ENCODE peak calls at places on chromosome 11, in nine cellular contexts. One of them, this sample, is unnamed.
A peak's percentile ranks its signal among the peaks of the same experiment; 100 is the strongest.

GRCh38 chr11:40129276-40129675 is 1330.2 kb downstream of the LRRC4C start:
- DNase-seq in NCI-H524 treated with DMSO at 0.1 percent for 48 hours: no peak
- DNase-seq in HS-5: no peak
- DNase-seq in stimulated activated CD4-positive, alpha-beta T cell treated with anti-CD3 and anti-CD28 coated beads, Interleukin-12 subunit alpha, Interleukin-12 subunit beta, amount 100 ng/mL, for 4 hours: no peak
- DNase-seq in AG04450: no peak
- DNase-seq in amygdala: no peak
- DNase-seq in AG10803: no peak
- DNase-seq in CD4-positive, alpha-beta memory T cell: no peak
- DNase-seq in pulmonary artery endothelial cell: no peak
- DNase-seq in this sample: no peak

GRCh38 chr11:57779275-57779674 is 17.7 kb downstream of the CTNND1 start:
- DNase-seq in AG04450: no peak
- DNase-seq in pulmonary artery endothelial cell: no peak
- DNase-seq in AG10803: peak; percentile 88
- DNase-seq in CD4-positive, alpha-beta memory T cell: no peak
- DNase-seq in HS-5: no peak
- DNase-seq in NCI-H524 treated with DMSO at 0.1 percent for 48 hours: no peak
- DNase-seq in amygdala: peak; percentile 16
- DNase-seq in stimulated activated CD4-positive, alpha-beta T cell treated with anti-CD3 and anti-CD28 coated beads, Interleukin-12 subunit alpha, Interleukin-12 subunit beta, amount 100 ng/mL, for 4 hours: no peak
- DNase-seq in this sample: no peak

GRCh38 chr11:102722804-102723203 is 1.9 kb downstream of the MMP8 start:
- DNase-seq in NCI-H524 treated with DMSO at 0.1 percent for 48 hours: no peak
- DNase-seq in pulmonary artery endothelial cell: no peak
- DNase-seq in AG04450: no peak
- DNase-seq in AG10803: no peak
- DNase-seq in CD4-positive, alpha-beta memory T cell: no peak
- DNase-seq in amygdala: no peak
- DNase-seq in stimulated activated CD4-positive, alpha-beta T cell treated with anti-CD3 and anti-CD28 coated beads, Interleukin-12 subunit alpha, Interleukin-12 subunit beta, amount 100 ng/mL, for 4 hours: no peak
- DNase-seq in HS-5: no peak
- DNase-seq in this sample: no peak

GRCh38 chr11:70158201-70158600 is 44.9 kb upstream of the FADD start:
- DNase-seq in pulmonary artery endothelial cell: no peak
- DNase-seq in stimulated activated CD4-positive, alpha-beta T cell treated with anti-CD3 and anti-CD28 coated beads, Interleukin-12 subunit alpha, Interleukin-12 subunit beta, amount 100 ng/mL, for 4 hours: no peak
- DNase-seq in NCI-H524 treated with DMSO at 0.1 percent for 48 hours: no peak
- DNase-seq in amygdala: no peak
- DNase-seq in AG04450: no peak
- DNase-seq in CD4-positive, alpha-beta memory T cell: no peak
- DNase-seq in AG10803: peak; percentile 7
- DNase-seq in HS-5: no peak
- DNase-seq in this sample: no peak

GRCh38 chr11:119372260-119373058 is 9.0 kb downstream of the USP2 start:
- DNase-seq in amygdala: no peak
- DNase-seq in pulmonary artery endothelial cell: no peak
- DNase-seq in stimulated activated CD4-positive, alpha-beta T cell treated with anti-CD3 and anti-CD28 coated beads, Interleukin-12 subunit alpha, Interleukin-12 subunit beta, amount 100 ng/mL, for 4 hours: no peak
- DNase-seq in CD4-positive, alpha-beta memory T cell: no peak
- DNase-seq in HS-5: no peak
- DNase-seq in AG04450: no peak
- DNase-seq in NCI-H524 treated with DMSO at 0.1 percent for 48 hours: no peak
- DNase-seq in AG10803: no peak
- DNase-seq in this sample: no peak

GRCh38 chr11:68684385-68685356 is at the start of gene GAL:
- DNase-seq in CD4-positive, alpha-beta memory T cell: no peak
- DNase-seq in NCI-H524 treated with DMSO at 0.1 percent for 48 hours: no peak
- DNase-seq in HS-5: no peak
- DNase-seq in pulmonary artery endothelial cell: no peak
- DNase-seq in AG04450: no peak
- DNase-seq in AG10803: no peak
- DNase-seq in stimulated activated CD4-positive, alpha-beta T cell treated with anti-CD3 and anti-CD28 coated beads, Interleukin-12 subunit alpha, Interleukin-12 subunit beta, amount 100 ng/mL, for 4 hours: no peak
- DNase-seq in amygdala: no peak
- DNase-seq in this sample: peak; percentile 74

GRCh38 chr11:103910721-103911120 is 125.7 kb upstream of the DDI1 start:
- DNase-seq in AG04450: no peak
- DNase-seq in HS-5: no peak
- DNase-seq in stimulated activated CD4-positive, alpha-beta T cell treated with anti-CD3 and anti-CD28 coated beads, Interleukin-12 subunit alpha, Interleukin-12 subunit beta, amount 100 ng/mL, for 4 hours: no peak
- DNase-seq in pulmonary artery endothelial cell: no peak
- DNase-seq in NCI-H524 treated with DMSO at 0.1 percent for 48 hours: no peak
- DNase-seq in CD4-positive, alpha-beta memory T cell: no peak
- DNase-seq in AG10803: no peak
- DNase-seq in amygdala: no peak
- DNase-seq in this sample: no peak

GRCh38 chr11:132909016-132909606 is 623.2 kb downstream of the OPCML start:
- DNase-seq in amygdala: no peak
- DNase-seq in HS-5: no peak
- DNase-seq in AG10803: no peak
- DNase-seq in pulmonary artery endothelial cell: no peak
- DNase-seq in CD4-positive, alpha-beta memory T cell: no peak
- DNase-seq in NCI-H524 treated with DMSO at 0.1 percent for 48 hours: no peak
- DNase-seq in AG04450: no peak
- DNase-seq in stimulated activated CD4-positive, alpha-beta T cell treated with anti-CD3 and anti-CD28 coated beads, Interleukin-12 subunit alpha, Interleukin-12 subunit beta, amount 100 ng/mL, for 4 hours: no peak
- DNase-seq in this sample: no peak

GRCh38 chr11:57641426-57641825 is 8.3 kb downstream of the YPEL4 start:
- DNase-seq in NCI-H524 treated with DMSO at 0.1 percent for 48 hours: peak; percentile 23
- DNase-seq in AG04450: peak; percentile 33
- DNase-seq in amygdala: peak; percentile 4
- DNase-seq in stimulated activated CD4-positive, alpha-beta T cell treated with anti-CD3 and anti-CD28 coated beads, Interleukin-12 subunit alpha, Interleukin-12 subunit beta, amount 100 ng/mL, for 4 hours: no peak
- DNase-seq in CD4-positive, alpha-beta memory T cell: no peak
- DNase-seq in HS-5: no peak
- DNase-seq in pulmonary artery endothelial cell: no peak
- DNase-seq in AG10803: peak; percentile 73
- DNase-seq in this sample: no peak

GRCh38 chr11:44498524-44498923 is 66.9 kb upstream of the CD82 start:
- DNase-seq in AG04450: no peak
- DNase-seq in HS-5: no peak
- DNase-seq in amygdala: no peak
- DNase-seq in NCI-H524 treated with DMSO at 0.1 percent for 48 hours: no peak
- DNase-seq in CD4-positive, alpha-beta memory T cell: no peak
- DNase-seq in pulmonary artery endothelial cell: no peak
- DNase-seq in stimulated activated CD4-positive, alpha-beta T cell treated with anti-CD3 and anti-CD28 coated beads, Interleukin-12 subunit alpha, Interleukin-12 subunit beta, amount 100 ng/mL, for 4 hours: no peak
- DNase-seq in AG10803: no peak
- DNase-seq in this sample: no peak

GRCh38 chr11:65872555-65873279 is at the start of gene EFEMP2:
- DNase-seq in CD4-positive, alpha-beta memory T cell: peak; percentile 38
- DNase-seq in pulmonary artery endothelial cell: no peak
- DNase-seq in stimulated activated CD4-positive, alpha-beta T cell treated with anti-CD3 and anti-CD28 coated beads, Interleukin-12 subunit alpha, Interleukin-12 subunit beta, amount 100 ng/mL, for 4 hours: no peak
- DNase-seq in HS-5: no peak
- DNase-seq in amygdala: no peak
- DNase-seq in AG04450: no peak
- DNase-seq in AG10803: peak; percentile 37
- DNase-seq in NCI-H524 treated with DMSO at 0.1 percent for 48 hours: no peak
- DNase-seq in this sample: peak; percentile 73

GRCh38 chr11:31873115-31873514 is 62.0 kb upstream of the PAX6 start:
- DNase-seq in NCI-H524 treated with DMSO at 0.1 percent for 48 hours: no peak
- DNase-seq in amygdala: no peak
- DNase-seq in CD4-positive, alpha-beta memory T cell: no peak
- DNase-seq in stimulated activated CD4-positive, alpha-beta T cell treated with anti-CD3 and anti-CD28 coated beads, Interleukin-12 subunit alpha, Interleukin-12 subunit beta, amount 100 ng/mL, for 4 hours: no peak
- DNase-seq in HS-5: no peak
- DNase-seq in AG10803: no peak
- DNase-seq in pulmonary artery endothelial cell: no peak
- DNase-seq in AG04450: no peak
- DNase-seq in this sample: no peak

GRCh38 chr11:62152245-62153086 is 28.7 kb downstream of the INCENP start:
- DNase-seq in amygdala: no peak
- DNase-seq in pulmonary artery endothelial cell: no peak
- DNase-seq in stimulated activated CD4-positive, alpha-beta T cell treated with anti-CD3 and anti-CD28 coated beads, Interleukin-12 subunit alpha, Interleukin-12 subunit beta, amount 100 ng/mL, for 4 hours: no peak
- DNase-seq in NCI-H524 treated with DMSO at 0.1 percent for 48 hours: no peak
- DNase-seq in AG10803: no peak
- DNase-seq in CD4-positive, alpha-beta memory T cell: no peak
- DNase-seq in AG04450: no peak
- DNase-seq in HS-5: no peak
- DNase-seq in this sample: peak; percentile 68

GRCh38 chr11:5203366-5203765 is 2.9 kb upstream of the OR51V1 start:
- DNase-seq in CD4-positive, alpha-beta memory T cell: no peak
- DNase-seq in AG04450: no peak
- DNase-seq in NCI-H524 treated with DMSO at 0.1 percent for 48 hours: no peak
- DNase-seq in pulmonary artery endothelial cell: no peak
- DNase-seq in HS-5: peak; percentile 23
- DNase-seq in amygdala: no peak
- DNase-seq in stimulated activated CD4-positive, alpha-beta T cell treated with anti-CD3 and anti-CD28 coated beads, Interleukin-12 subunit alpha, Interleukin-12 subunit beta, amount 100 ng/mL, for 4 hours: no peak
- DNase-seq in AG10803: no peak
- DNase-seq in this sample: no peak

GRCh38 chr11:112304914-112305313 is 44.3 kb upstream of the PLET1 start:
- DNase-seq in HS-5: no peak
- DNase-seq in pulmonary artery endothelial cell: no peak
- DNase-seq in CD4-positive, alpha-beta memory T cell: no peak
- DNase-seq in AG04450: no peak
- DNase-seq in NCI-H524 treated with DMSO at 0.1 percent for 48 hours: no peak
- DNase-seq in amygdala: no peak
- DNase-seq in stimulated activated CD4-positive, alpha-beta T cell treated with anti-CD3 and anti-CD28 coated beads, Interleukin-12 subunit alpha, Interleukin-12 subunit beta, amount 100 ng/mL, for 4 hours: no peak
- DNase-seq in AG10803: no peak
- DNase-seq in this sample: no peak

GRCh38 chr11:12075822-12076821 is 34.3 kb upstream of the MICAL2 start:
- DNase-seq in pulmonary artery endothelial cell: no peak
- DNase-seq in CD4-positive, alpha-beta memory T cell: no peak
- DNase-seq in NCI-H524 treated with DMSO at 0.1 percent for 48 hours: no peak
- DNase-seq in amygdala: no peak
- DNase-seq in AG10803: peak; percentile 100
- DNase-seq in AG04450: peak; percentile 98
- DNase-seq in HS-5: peak; percentile 99
- DNase-seq in stimulated activated CD4-positive, alpha-beta T cell treated with anti-CD3 and anti-CD28 coated beads, Interleukin-12 subunit alpha, Interleukin-12 subunit beta, amount 100 ng/mL, for 4 hours: no peak
- DNase-seq in this sample: peak; percentile 77

GRCh38 chr11:35029979-35030378 is 109.0 kb upstream of the CD44 start:
- DNase-seq in HS-5: peak; percentile 62
- DNase-seq in pulmonary artery endothelial cell: no peak
- DNase-seq in NCI-H524 treated with DMSO at 0.1 percent for 48 hours: no peak
- DNase-seq in CD4-positive, alpha-beta memory T cell: peak; percentile 69
- DNase-seq in stimulated activated CD4-positive, alpha-beta T cell treated with anti-CD3 and anti-CD28 coated beads, Interleukin-12 subunit alpha, Interleukin-12 subunit beta, amount 100 ng/mL, for 4 hours: no peak
- DNase-seq in AG10803: peak; percentile 77
- DNase-seq in AG04450: no peak
- DNase-seq in amygdala: no peak
- DNase-seq in this sample: no peak

GRCh38 chr11:65576867-65577755 is 1.3 kb downstream of the EHBP1L1 start:
- DNase-seq in NCI-H524 treated with DMSO at 0.1 percent for 48 hours: no peak
- DNase-seq in AG10803: peak; percentile 65
- DNase-seq in amygdala: no peak
- DNase-seq in AG04450: no peak
- DNase-seq in pulmonary artery endothelial cell: no peak
- DNase-seq in CD4-positive, alpha-beta memory T cell: peak; percentile 68
- DNase-seq in HS-5: no peak
- DNase-seq in stimulated activated CD4-positive, alpha-beta T cell treated with anti-CD3 and anti-CD28 coated beads, Interleukin-12 subunit alpha, Interleukin-12 subunit beta, amount 100 ng/mL, for 4 hours: no peak
- DNase-seq in this sample: peak; percentile 94

GRCh38 chr11:111549869-111550203 is 9.3 kb downstream of the LAYN start:
- DNase-seq in HS-5: no peak
- DNase-seq in AG04450: no peak
- DNase-seq in AG10803: no peak
- DNase-seq in NCI-H524 treated with DMSO at 0.1 percent for 48 hours: no peak
- DNase-seq in pulmonary artery endothelial cell: no peak
- DNase-seq in amygdala: no peak
- DNase-seq in CD4-positive, alpha-beta memory T cell: no peak
- DNase-seq in stimulated activated CD4-positive, alpha-beta T cell treated with anti-CD3 and anti-CD28 coated beads, Interleukin-12 subunit alpha, Interleukin-12 subunit beta, amount 100 ng/mL, for 4 hours: no peak
- DNase-seq in this sample: no peak

GRCh38 chr11:86669424-86669823 is 3.0 kb downstream of the ME3 start:
- DNase-seq in amygdala: no peak
- DNase-seq in AG04450: no peak
- DNase-seq in pulmonary artery endothelial cell: no peak
- DNase-seq in AG10803: no peak
- DNase-seq in HS-5: no peak
- DNase-seq in stimulated activated CD4-positive, alpha-beta T cell treated with anti-CD3 and anti-CD28 coated beads, Interleukin-12 subunit alpha, Interleukin-12 subunit beta, amount 100 ng/mL, for 4 hours: no peak
- DNase-seq in CD4-positive, alpha-beta memory T cell: no peak
- DNase-seq in NCI-H524 treated with DMSO at 0.1 percent for 48 hours: no peak
- DNase-seq in this sample: no peak

GRCh38 chr11:60305906-60306619 is 21.0 kb upstream of the MS4A6E start:
- DNase-seq in pulmonary artery endothelial cell: no peak
- DNase-seq in amygdala: no peak
- DNase-seq in AG04450: no peak
- DNase-seq in HS-5: peak; percentile 3
- DNase-seq in NCI-H524 treated with DMSO at 0.1 percent for 48 hours: no peak
- DNase-seq in CD4-positive, alpha-beta memory T cell: no peak
- DNase-seq in stimulated activated CD4-positive, alpha-beta T cell treated with anti-CD3 and anti-CD28 coated beads, Interleukin-12 subunit alpha, Interleukin-12 subunit beta, amount 100 ng/mL, for 4 hours: no peak
- DNase-seq in AG10803: no peak
- DNase-seq in this sample: no peak

GRCh38 chr11:110347660-110348059 is 51.2 kb upstream of the RDX start:
- DNase-seq in HS-5: no peak
- DNase-seq in pulmonary artery endothelial cell: no peak
- DNase-seq in AG04450: no peak
- DNase-seq in stimulated activated CD4-positive, alpha-beta T cell treated with anti-CD3 and anti-CD28 coated beads, Interleukin-12 subunit alpha, Interleukin-12 subunit beta, amount 100 ng/mL, for 4 hours: no peak
- DNase-seq in NCI-H524 treated with DMSO at 0.1 percent for 48 hours: no peak
- DNase-seq in CD4-positive, alpha-beta memory T cell: no peak
- DNase-seq in amygdala: no peak
- DNase-seq in AG10803: no peak
- DNase-seq in this sample: no peak